ENCODE peak calls at places on chromosomes 16 and 17, in six cellular contexts. W, O, T, X, K and N are unnamed samples.

GRCh38 chr16:20348365-20349185 is 3.9 kb downstream of the UMOD start:
- DNase-seq in W (no peak), O (no peak), T (no peak), X (no peak), K (no peak), N (no peak)

GRCh38 chr16:56689171-56689570 is 6.9 kb downstream of the MT1X start:
- DNase-seq in W (no peak), O (no peak), T (peak), X (no peak), K (no peak), N (no peak)

GRCh38 chr17:58691701-58692238 is at the start of gene TEX14:
- DNase-seq in W (no peak), O (peak), T (no peak), X (no peak), K (no peak), N (peak)

GRCh38 chr16:72646615-72647014 is 401.3 kb downstream of the ZFHX3 start:
- DNase-seq in W (no peak), O (no peak), T (no peak), X (no peak), K (no peak), N (no peak)

GRCh38 chr16:61024180-61024900 is 1011.9 kb downstream of the CDH8 start:
- DNase-seq in W (no peak), O (no peak), T (no peak), X (no peak), K (no peak), N (no peak)

GRCh38 chr16:10266809-10267208 is 84.6 kb upstream of the GRIN2A start:
- DNase-seq in W (no peak), O (no peak), T (no peak), X (no peak), K (no peak), N (no peak)

GRCh38 chr17:50128441-50129302 is 1.3 kb downstream of the SAMD14 start:
- DNase-seq in W (no peak), O (no peak), T (no peak), X (no peak), K (no peak), N (no peak)

GRCh38 chr16:56792960-56793359 is 63.0 kb downstream of the NUP93 start:
- DNase-seq in W (no peak), O (no peak), T (no peak), X (no peak), K (no peak), N (no peak)

GRCh38 chr16:50879873-50880695 is 138.2 kb downstream of the CYLD start:
- DNase-seq in W (no peak), O (no peak), T (peak), X (no peak), K (no peak), N (no peak)

GRCh38 chr16:56985288-56985961 is 3.9 kb upstream of the NLRC5 start:
- DNase-seq in W (peak), O (peak), T (peak), X (peak), K (peak), N (peak)

GRCh38 chr17:17682293-17682736 is 1.1 kb downstream of the RAI1 start:
- DNase-seq in W (peak), O (peak), T (peak), X (peak), K (no peak), N (no peak)

GRCh38 chr17:55391764-55392467 is 29.7 kb downstream of the MMD start:
- DNase-seq in W (no peak), O (no peak), T (no peak), X (no peak), K (no peak), N (no peak)

GRCh38 chr17:8436169-8436932 is 667 bp downstream of the NDEL1 start:
- DNase-seq in W (peak), O (no peak), T (peak), X (peak), K (peak), N (peak)

GRCh38 chr17:48724241-48725004 is 1.4 kb downstream of the PRAC2 start:
- DNase-seq in W (peak), O (peak), T (peak), X (peak), K (peak), N (peak)

GRCh38 chr17:48310748-48311213 is 119.2 kb downstream of the SKAP1 start:
- DNase-seq in W (no peak), O (no peak), T (no peak), X (no peak), K (no peak), N (no peak)

GRCh38 chr17:7626956-7627249 is 718 bp downstream of the SAT2 start:
- DNase-seq in W (no peak), O (no peak), T (no peak), X (no peak), K (no peak), N (no peak)

GRCh38 chr16:54588026-54588425 is 301.4 kb upstream of the IRX3 start:
- DNase-seq in W (no peak), O (no peak), T (no peak), X (no peak), K (no peak), N (no peak)

GRCh38 chr17:70050192-70050591 is 24.8 kb upstream of the KCNJ16 start:
- DNase-seq in W (no peak), O (no peak), T (no peak), X (no peak), K (no peak), N (no peak)

GRCh38 chr16:86924537-86924936 is 346.2 kb downstream of the FOXL1 start:
- DNase-seq in W (no peak), O (no peak), T (peak), X (no peak), K (no peak), N (no peak)

GRCh38 chr16:82609140-82609539 is 17.6 kb upstream of the CDH13 start:
- DNase-seq in W (no peak), O (no peak), T (no peak), X (peak), K (no peak), N (no peak)

GRCh38 chr17:77908501-77908900 is 50.0 kb upstream of the TNRC6C start:
- DNase-seq in W (no peak), O (no peak), T (no peak), X (no peak), K (no peak), N (no peak)

GRCh38 chr17:32342603-32343325 is 791 bp upstream of the C17orf75 start:
- DNase-seq in W (no peak), O (no peak), T (peak), X (no peak), K (no peak), N (no peak)

GRCh38 chr17:32341141-32341856 is 674 bp downstream of the C17orf75 start:
- DNase-seq in W (no peak), O (no peak), T (peak), X (no peak), K (no peak), N (no peak)

GRCh38 chr17:32345953-32346600 is 3.9 kb upstream of the ZNF207 start:
- DNase-seq in W (no peak), O (no peak), T (no peak), X (no peak), K (no peak), N (no peak)

DNA sequence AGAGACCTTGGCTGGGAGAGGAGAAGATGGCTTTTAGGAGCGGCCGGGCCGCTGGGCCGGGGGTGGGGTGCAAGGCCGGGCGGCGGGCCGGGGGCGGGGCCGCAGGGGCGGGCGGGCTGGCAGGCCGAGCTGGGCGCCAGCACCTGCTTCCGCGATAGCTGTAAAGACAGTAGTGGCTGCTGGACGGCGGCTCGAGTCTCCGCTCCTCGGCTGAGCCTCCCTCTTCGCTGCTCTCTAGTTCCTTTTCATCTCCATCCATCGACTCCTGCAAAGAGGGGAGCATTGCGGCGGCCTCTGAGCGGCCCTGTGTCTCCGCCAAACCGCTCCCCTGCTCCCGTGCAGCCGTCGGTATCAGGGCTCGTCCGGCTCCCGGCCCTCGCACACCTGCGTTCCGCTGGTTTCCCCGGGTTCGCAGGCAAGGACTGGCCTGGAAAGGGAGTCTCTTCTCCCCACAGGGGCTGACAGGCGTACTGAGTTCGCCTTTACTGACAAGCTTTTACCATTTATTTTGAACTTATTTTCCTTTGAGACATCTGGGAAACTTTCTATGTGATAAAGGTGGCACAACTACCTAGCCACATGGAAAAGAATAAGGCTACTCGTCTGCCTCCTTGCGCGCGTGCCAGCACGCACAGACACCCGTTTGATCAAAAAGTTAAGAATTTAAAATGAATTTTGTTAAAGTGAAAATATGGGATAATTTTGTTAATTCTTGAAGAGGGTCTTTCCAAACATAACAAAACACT is at the start of gene C17orf75:
- DNase-seq in W (peak), O (peak), T (peak), X (peak), K (peak), N (peak)
- TF ChIP-seq POLR2A in W (peak), O (peak), T (peak), X (no peak), K (no peak), N (peak)

DNA sequence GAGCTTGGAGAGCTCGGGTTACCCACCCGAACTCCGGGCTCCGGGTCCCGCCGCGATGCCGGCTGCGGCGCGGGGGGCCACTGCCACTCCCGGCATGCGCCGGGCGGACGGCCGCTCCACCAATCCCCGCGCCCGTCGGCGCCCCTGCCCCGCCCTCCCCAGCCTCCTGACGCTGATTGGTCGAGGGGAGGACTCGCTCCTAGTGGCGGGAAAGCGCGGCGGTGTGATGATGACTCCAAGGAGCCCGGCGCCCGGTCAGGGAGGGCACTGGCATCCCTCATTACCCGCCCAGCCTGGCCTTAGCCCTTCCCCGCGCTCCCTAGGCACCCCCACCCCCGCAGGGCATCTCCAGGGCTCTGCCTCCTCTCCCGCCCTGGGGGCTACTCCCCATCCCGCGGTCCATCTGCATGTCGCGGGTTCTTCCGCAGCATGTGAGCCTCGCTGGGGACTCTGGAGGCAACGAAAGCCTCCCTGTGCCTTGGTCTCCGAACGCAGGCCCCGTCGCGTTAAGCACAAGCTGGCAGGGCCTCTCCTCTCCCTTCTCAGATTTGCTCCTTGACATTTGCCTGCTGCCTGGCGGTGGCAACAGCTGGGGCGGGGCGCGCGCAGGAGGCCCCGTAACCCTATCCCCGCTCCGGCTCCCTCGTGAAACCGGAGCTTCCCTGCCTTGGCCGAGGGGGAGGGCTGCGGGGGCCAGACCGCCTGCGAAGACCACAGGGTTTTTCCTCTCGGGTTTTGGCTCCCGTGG is 1.7 kb downstream of the ATP2A1 start:
- DNase-seq in W (peak), O (peak), T (peak), X (peak), K (peak), N (peak)
- TF ChIP-seq POLR2A in W (no peak), O (peak), T (peak), X (peak), K (no peak), N (no peak)

DNA sequence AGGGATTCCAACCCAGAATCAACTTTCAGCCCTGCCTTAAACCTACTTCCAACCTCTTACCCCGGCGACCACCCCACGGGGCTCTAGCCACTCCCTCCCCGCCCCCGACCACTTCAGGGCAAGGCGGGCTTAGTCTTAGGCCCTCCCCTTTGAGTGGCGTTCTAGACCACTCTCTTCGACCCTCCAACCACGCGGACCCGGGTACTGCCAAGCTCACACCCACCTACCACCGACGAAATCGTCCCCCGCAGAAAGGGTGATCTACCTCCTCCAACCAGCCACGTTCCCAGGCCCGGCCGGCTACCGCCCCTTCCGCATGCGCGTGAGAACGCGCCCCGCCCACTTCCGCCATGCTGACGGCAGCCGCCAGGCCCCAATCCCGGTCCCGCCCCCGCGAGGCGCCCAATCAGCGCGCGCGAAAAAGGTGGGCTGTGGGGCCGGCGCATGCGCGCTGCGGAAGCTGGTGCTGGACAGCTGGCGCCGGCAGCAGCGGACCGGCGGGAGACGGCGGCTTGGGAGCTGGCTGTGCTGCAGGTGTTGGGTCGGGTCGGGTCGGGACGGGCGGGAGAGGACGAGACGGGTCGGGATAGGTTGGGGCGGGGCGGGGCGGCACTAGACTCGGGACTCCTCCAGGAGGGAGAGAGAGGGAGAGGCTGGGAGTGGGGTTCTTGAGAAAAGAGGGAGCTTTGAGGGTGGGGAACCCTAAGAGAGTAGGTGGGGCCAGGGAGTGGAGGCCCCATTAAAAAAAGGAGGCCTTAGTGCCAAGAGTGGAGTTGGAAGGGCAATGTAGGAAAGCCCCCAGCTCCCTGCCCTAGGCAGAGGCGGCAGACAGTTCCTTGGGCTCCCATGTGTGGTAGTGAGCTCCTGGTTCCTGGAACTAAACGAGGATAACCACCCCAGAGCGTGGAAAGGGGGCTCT is at the start of gene NAT9:
- DNase-seq in W (peak), O (peak), T (peak), X (peak), K (peak), N (peak)
- TF ChIP-seq POLR2A in W (peak), O (peak), T (peak), X (peak), K (peak), N (peak)

DNA sequence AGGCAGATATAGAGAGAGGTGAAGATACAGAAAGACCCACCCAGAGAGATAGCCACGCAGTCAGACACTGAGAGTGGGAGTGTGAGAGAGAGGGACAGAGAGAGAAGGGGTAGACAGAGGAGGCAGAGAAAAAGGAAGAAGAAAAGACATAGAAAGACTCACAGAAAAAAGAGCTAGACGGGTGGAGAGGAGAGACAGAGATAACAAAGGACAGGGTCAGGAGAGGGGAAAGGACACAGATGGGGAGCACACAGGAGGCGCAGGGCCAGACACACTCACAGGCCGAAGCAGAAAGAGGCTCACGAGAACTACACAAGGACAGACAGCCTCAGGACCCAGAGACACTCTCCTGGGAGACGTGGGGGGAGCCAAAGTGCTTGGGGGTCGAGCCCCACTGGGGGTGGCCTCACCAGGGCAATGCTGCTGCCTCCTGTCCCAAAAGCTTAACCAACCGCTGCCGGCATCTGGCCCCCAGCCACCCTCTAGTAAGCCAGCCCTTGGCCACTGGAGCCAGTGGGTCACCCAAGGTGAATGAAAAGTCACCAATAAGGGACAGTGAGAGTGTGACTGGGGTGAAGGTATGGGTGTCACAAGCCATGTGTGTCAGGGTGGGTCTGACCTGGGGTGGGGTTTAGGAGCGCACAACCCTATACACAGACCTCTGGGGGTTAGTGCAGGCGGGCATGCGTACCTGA is 3.8 kb downstream of the ZNF385C start:
- DNase-seq in W (no peak), O (no peak), T (no peak), X (no peak), K (no peak), N (no peak)
- TF ChIP-seq POLR2A in W (no peak), O (no peak), T (no peak), X (no peak), K (no peak), N (no peak)

DNA sequence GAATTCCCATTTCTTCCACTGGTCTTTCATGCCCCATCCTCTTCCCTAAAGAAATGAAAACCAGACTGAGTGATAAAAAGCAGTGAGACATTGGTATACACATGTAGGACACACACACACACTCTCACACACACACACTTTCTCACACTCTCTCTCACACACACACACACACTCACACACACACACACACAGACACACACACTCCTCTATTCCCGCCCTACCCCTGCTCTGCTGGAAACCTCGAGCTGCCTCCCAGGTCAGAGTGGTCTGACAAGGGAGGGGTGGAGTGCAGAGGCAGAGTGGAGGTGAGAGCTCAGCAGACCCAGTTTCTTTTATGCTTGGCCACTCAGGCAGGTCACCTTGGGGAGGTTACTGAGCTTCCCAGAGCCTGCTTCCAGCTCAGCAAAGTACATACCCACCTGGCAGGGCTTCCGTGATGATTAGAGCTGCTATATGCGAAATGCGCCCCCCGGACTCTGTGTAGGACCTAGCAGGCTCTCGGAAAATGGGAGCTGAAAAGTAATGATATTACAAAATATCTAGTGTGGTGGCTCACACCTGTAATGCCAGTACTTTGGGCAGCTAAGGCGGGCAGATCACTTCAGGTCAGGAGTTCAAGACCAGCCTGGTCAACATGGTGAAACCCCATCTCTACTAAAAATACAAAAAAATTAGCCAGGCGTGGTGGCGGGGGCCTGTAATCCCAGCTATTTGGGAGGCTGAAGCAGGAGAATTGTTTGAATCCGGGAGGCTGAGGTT is 30.7 kb downstream of the CCR7 start:
- DNase-seq in W (no peak), O (peak), T (peak), X (no peak), K (no peak), N (no peak)
- TF ChIP-seq POLR2A in W (no peak), O (no peak), T (no peak), X (no peak), K (no peak), N (no peak)

GRCh38 chr16:84823484-84823883 is 3.7 kb downstream of the CRISPLD2 start:
- DNase-seq in W (no peak), O (peak), T (no peak), X (no peak), K (no peak), N (no peak)

GRCh38 chr16:84823926-84824325 is 4.1 kb downstream of the CRISPLD2 start:
- DNase-seq in W (no peak), O (no peak), T (no peak), X (no peak), K (no peak), N (no peak)

GRCh38 chr16:84821728-84822676 is 2.2 kb downstream of the CRISPLD2 start:
- DNase-seq in W (no peak), O (peak), T (no peak), X (no peak), K (no peak), N (no peak)

GRCh38 chr16:84821179-84821578 is 1.4 kb downstream of the CRISPLD2 start:
- DNase-seq in W (no peak), O (no peak), T (no peak), X (no peak), K (no peak), N (no peak)

DNA sequence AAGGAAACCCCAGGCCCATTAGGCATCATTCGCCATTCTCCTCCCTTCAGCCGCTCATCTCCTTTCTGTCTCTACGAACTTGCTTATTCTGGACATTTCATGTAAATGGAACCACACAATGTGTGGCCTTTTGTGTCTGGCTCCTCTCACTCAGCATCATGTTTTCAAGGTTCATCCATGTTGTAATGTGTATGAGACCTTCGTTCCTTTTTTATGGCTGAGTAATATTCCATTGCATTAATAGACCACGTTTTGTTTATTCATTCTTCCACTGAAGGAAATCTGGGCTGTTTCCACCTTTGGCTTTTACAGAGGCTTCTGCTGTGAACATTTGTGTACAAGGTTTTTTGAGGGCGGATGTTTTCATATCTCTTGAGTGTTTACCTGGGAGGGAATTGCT is 3.2 kb downstream of the CRISPLD2 start:
- DNase-seq in W (no peak), O (no peak), T (no peak), X (no peak), K (no peak), N (no peak)
- TF ChIP-seq POLR2A in W (no peak), O (no peak), T (no peak), X (no peak), K (no peak), N (no peak)